ENCODE peak calls at places on chromosomes 5 and 9, in four cellular contexts. P is HepG2, N is HEK293T, U is K562. H is an unnamed sample.

GRCh38 chr5:87081511-87082372 is 185.9 kb upstream of the RASA1 start:
- DNase-seq in N (no peak), P (no peak), U (no peak), H (no peak)

GRCh38 chr5:173474881-173475287 is 141.6 kb downstream of the BOD1 start:
- DNase-seq in P (no peak), N (no peak), U (no peak), H (no peak)

GRCh38 chr5:59218424-59219045 is 635.7 kb downstream of the RAB3C start:
- DNase-seq in P (peak; percentile 8), U (no peak), N (no peak), H (no peak)

GRCh38 chr9:108271236-108271635 is 584.5 kb downstream of the ACTL7B start:
- DNase-seq in P (no peak), U (no peak), N (no peak), H (no peak)

GRCh38 chr5:156095709-156096241 is 231.2 kb upstream of the SGCD start:
- DNase-seq in N (no peak), P (no peak), U (no peak), H (no peak)

GRCh38 chr5:139881145-139881733 is 85.6 kb downstream of the PSD2 start:
- DNase-seq in N (peak; percentile 12), U (no peak), P (no peak), H (no peak)

GRCh38 chr9:18056269-18056992 is 417.5 kb upstream of the ADAMTSL1 start:
- DNase-seq in N (no peak), U (no peak), P (no peak), H (no peak)

GRCh38 chr9:105884416-105884815 is 190.1 kb downstream of the TMEM38B start:
- DNase-seq in U (no peak), N (no peak), P (no peak), H (no peak)

GRCh38 chr5:40838076-40838475 is 3.1 kb upstream of the RPL37 start:
- DNase-seq in P (no peak), U (no peak), N (no peak), H (no peak)

GRCh38 chr9:110126457-110126856 is 81.5 kb downstream of the C9orf152 start:
- DNase-seq in N (no peak), P (no peak), U (no peak), H (no peak)

GRCh38 chr9:124140941-124141568 is 116.7 kb upstream of the NEK6 start:
- DNase-seq in P (no peak), U (no peak), N (no peak), H (no peak)

GRCh38 chr9:15509931-15510788 is 610 bp downstream of the PSIP1 start:
- DNase-seq in P (peak; percentile 4), N (peak; percentile 48), U (peak; percentile 71), H (peak; percentile 68)

GRCh38 chr9:136942112-136942880 is 2.2 kb downstream of the FBXW5 start:
- DNase-seq in U (peak; percentile 53), N (no peak), P (no peak), H (no peak)

GRCh38 chr9:100277166-100277979 is 75.4 kb downstream of the TEX10 start:
- DNase-seq in N (no peak), U (no peak), P (no peak), H (no peak)

GRCh38 chr5:78482948-78483347 is 122.5 kb downstream of the SCAMP1 start:
- DNase-seq in P (no peak), U (no peak), N (no peak), H (no peak)

GRCh38 chr5:72036951-72037350 is 70.3 kb upstream of the MAP1B start:
- DNase-seq in U (no peak), P (no peak), N (no peak), H (no peak)

GRCh38 chr5:33725846-33726245 is 165.9 kb downstream of the ADAMTS12 start:
- DNase-seq in P (no peak), N (no peak), U (no peak), H (no peak)

GRCh38 chr9:133990366-133991210 is 1.5 kb downstream of the VAV2 start:
- DNase-seq in N (peak; percentile 21), U (no peak), P (peak; percentile 93), H (peak; percentile 29)

GRCh38 chr5:142428773-142429473 is 104.1 kb upstream of the SPRY4 start:
- DNase-seq in P (no peak), N (no peak), U (no peak), H (no peak)

GRCh38 chr9:76180541-76180940 is 213.7 kb downstream of the RFK start:
- DNase-seq in N (no peak), P (no peak), U (no peak), H (no peak)

GRCh38 chr9:18502546-18502945 is 28.6 kb downstream of the ADAMTSL1 start:
- DNase-seq in U (no peak), P (no peak), N (no peak), H (no peak)

GRCh38 chr9:17082343-17082742 is 52.5 kb upstream of the CNTLN start:
- DNase-seq in N (peak; percentile 27), U (no peak), P (no peak), H (peak; percentile 60)

GRCh38 chr5:144101616-144102015 is 68.8 kb downstream of the YIPF5 start:
- DNase-seq in P (no peak), N (no peak), U (no peak), H (no peak)

GRCh38 chr5:96781031-96781733 is 26.6 kb downstream of the ERAP1 start:
- DNase-seq in U (no peak), N (no peak), P (no peak), H (no peak)

GRCh38 chr5:53943938-53944337 is 366.4 kb downstream of the ARL15 start:
- DNase-seq in N (no peak), P (no peak), U (peak; percentile 11), H (no peak)

GRCh38 chr9:135657416-135657815 is 5.7 kb upstream of the LCN9 start:
- DNase-seq in P (no peak), U (no peak), N (no peak), H (no peak)

GRCh38 chr9:130680836-130681768 is 12.5 kb upstream of the EXOSC2 start:
- DNase-seq in U (peak; percentile 88), N (peak; percentile 86), P (peak; percentile 70), H (peak; percentile 76)

GRCh38 chr5:177496111-177497010 is 1.0 kb downstream of the PDLIM7 start:
- DNase-seq in P (peak; percentile 85), U (peak; percentile 39), N (peak; percentile 91), H (peak; percentile 88)

GRCh38 chr5:168837852-168838251 is 258.7 kb upstream of the PANK3 start:
- DNase-seq in U (no peak), N (no peak), P (no peak), H (no peak)

GRCh38 chr5:65127181-65127901 is 354.4 kb downstream of the ADAMTS6 start:
- DNase-seq in N (peak; percentile 27), P (no peak), U (no peak), H (no peak)

GRCh38 chr5:126369995-126370731 is 53.0 kb upstream of the GRAMD2B start:
- DNase-seq in U (no peak), N (no peak), P (peak; percentile 83), H (peak; percentile 22)

GRCh38 chr9:138097501-138097991 is 220.0 kb downstream of the CACNA1B start:
- DNase-seq in U (no peak), P (no peak), N (no peak), H (peak; percentile 5)

GRCh38 chr5:145941677-145942130 is 5.3 kb downstream of the SH3RF2 start:
- DNase-seq in N (no peak), P (no peak), U (no peak), H (no peak)
- TF ChIP-seq ELF4 in N (no peak), P (no peak), U (no peak), H (no peak)

GRCh38 chr5:175589714-175590113 is 68.2 kb upstream of the HRH2 start:
- DNase-seq in U (no peak), P (no peak), N (no peak), H (no peak)

GRCh38 chr5:175591293-175591692 is 66.6 kb upstream of the HRH2 start:
- DNase-seq in P (no peak), U (no peak), N (no peak), H (no peak)

GRCh38 chr5:175588709-175589429 is 69.0 kb upstream of the HRH2 start:
- DNase-seq in P (no peak), N (no peak), U (no peak), H (no peak)

GRCh38 chr5:175593794-175594193 is 64.1 kb upstream of the HRH2 start:
- DNase-seq in N (no peak), U (no peak), P (no peak), H (no peak)

DNA sequence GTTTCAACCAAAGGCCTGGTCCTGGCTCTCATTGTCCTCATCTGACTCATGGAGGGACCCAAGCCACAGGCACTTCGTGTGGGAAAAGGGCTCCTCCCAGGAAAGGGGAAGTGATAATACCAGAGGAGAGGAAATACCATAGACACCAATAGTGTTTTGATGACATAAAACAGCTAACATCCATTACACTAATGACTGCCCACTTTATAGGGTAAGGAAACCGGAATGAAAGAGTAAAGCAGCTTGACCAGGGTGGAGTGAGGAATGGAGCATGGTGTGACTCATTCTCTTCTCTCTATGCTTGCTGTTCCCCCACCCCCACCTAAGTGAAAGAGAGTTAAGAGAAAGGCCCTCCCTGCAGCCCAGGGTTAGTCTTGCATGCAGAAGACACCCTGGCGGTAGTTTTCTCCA is 67.4 kb upstream of the HRH2 start:
- DNase-seq in P (no peak), N (no peak), U (no peak), H (no peak)
- TF ChIP-seq ELF4 in P (no peak), N (no peak), U (no peak), H (no peak)

DNA sequence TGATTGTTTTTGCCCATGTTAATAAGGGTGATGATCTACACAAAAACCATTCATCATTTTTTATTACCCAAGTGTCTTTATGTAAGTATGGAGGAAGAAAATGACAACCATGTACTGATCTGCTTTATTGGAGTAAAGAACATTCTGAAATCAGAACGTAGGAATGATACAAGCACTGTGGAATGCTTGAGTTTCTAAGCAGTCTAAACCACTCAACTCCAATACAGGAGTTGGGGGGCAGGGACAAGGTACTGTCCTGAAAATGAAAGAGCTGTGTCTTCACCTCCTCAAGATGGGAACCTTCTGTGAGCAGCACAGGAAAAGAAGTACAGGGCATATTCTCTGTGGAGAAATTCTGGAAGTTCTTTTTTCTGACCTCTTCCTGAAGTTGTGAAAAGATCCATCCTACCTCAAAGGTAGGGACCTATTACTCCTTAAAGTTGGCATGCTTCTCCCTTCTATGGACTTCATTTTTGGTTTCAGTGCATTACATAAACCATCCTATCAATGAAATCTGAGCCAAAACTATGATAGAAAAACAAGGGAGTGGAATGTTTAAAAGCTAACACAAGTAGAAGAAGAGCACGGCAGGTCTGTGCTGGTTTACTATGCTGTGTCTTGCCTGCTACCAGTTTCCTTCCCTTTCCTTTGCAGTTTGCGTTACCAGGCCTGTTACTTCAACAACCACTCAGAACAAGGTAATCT is 202.6 kb downstream of the SEMA5A start:
- DNase-seq in U (no peak), P (no peak), N (no peak), H (no peak)
- TF ChIP-seq ELF4 in U (no peak), P (no peak), N (no peak), H (no peak)

GRCh38 chr5:109987970-109988369 is 298.2 kb downstream of the MAN2A1 start:
- DNase-seq in U (no peak), P (no peak), N (no peak), H (no peak)

GRCh38 chr5:109990723-109991359 is 301.1 kb downstream of the MAN2A1 start:
- DNase-seq in N (no peak), P (no peak), U (no peak), H (no peak)

GRCh38 chr5:109987355-109987754 is 297.6 kb downstream of the MAN2A1 start:
- DNase-seq in U (no peak), P (no peak), N (no peak), H (no peak)

GRCh38 chr5:109989994-109990722 is 300.4 kb downstream of the MAN2A1 start:
- DNase-seq in P (peak; percentile 91), N (no peak), U (no peak), H (no peak)

GRCh38 chr5:109989161-109989560 is 299.4 kb downstream of the MAN2A1 start:
- DNase-seq in P (peak; percentile 74), N (no peak), U (no peak), H (no peak)
- TF ChIP-seq ELF4 in P (no peak), N (no peak), U (no peak), H (no peak)

H was measured in WTC11.